ENCODE peak calls at places on chromosomes 13 and 19, in nine cellular contexts. K is PC-3; L is lower lobe of right lung; X is fibroblast of lung; R is CD8-positive, alpha-beta T cell; V is psoas muscle; W is dorsolateral prefrontal cortex; I is neural progenitor cell; O is left ventricle myocardium inferior. P is an unnamed sample.

GRCh38 chr13:102567857-102568256 is 28.9 kb upstream of the TPP2 start:
- DNase-seq in K (no peak), L (no peak), X (no peak), R (no peak), V (no peak), W (no peak), I (no peak), O (no peak), P (no peak)

GRCh38 chr13:84951128-84951527 is 848.1 kb downstream of the SLITRK6 start:
- DNase-seq in K (peak; percentile 31), L (no peak), X (no peak), R (no peak), V (no peak), W (no peak), I (no peak), O (no peak), P (no peak)

GRCh38 chr13:33125821-33126570 is 109.8 kb downstream of the KL start:
- DNase-seq in K (peak; percentile 90), L (no peak), X (peak; percentile 95), R (no peak), V (peak; percentile 60), W (no peak), I (peak; percentile 19), O (peak; percentile 61), P (no peak)

GRCh38 chr19:51094696-51095279 is 12.1 kb upstream of the KLK14 start:
- DNase-seq in K (peak; percentile 37), L (peak; percentile 57), X (no peak), R (peak; percentile 41), V (no peak), W (no peak), I (peak; percentile 84), O (no peak), P (no peak)

GRCh38 chr13:60584976-60585375 is 188.0 kb downstream of the TDRD3 start:
- DNase-seq in K (no peak), L (no peak), X (no peak), R (no peak), V (no peak), W (peak; percentile 55), I (peak; percentile 73), O (no peak), P (no peak)

GRCh38 chr13:82847595-82847994 is 1034.7 kb downstream of the SLITRK1 start:
- DNase-seq in K (peak; percentile 49), L (no peak), X (no peak), R (no peak), V (no peak), W (no peak), I (no peak), O (no peak), P (no peak)

GRCh38 chr13:74040200-74040599 is 94.0 kb downstream of the KLF12 start:
- DNase-seq in K (peak; percentile 31), L (no peak), X (peak; percentile 33), R (peak; percentile 30), V (peak; percentile 38), W (no peak), I (peak; percentile 89), O (peak; percentile 46), P (no peak)

GRCh38 chr19:5298502-5298901 is 42.1 kb downstream of the PTPRS start:
- DNase-seq in K (peak; percentile 94), L (peak; percentile 86), X (no peak), R (no peak), V (no peak), W (no peak), I (no peak), O (no peak), P (no peak)

GRCh38 chr19:4977299-4978174 is 8.6 kb downstream of the KDM4B start:
- DNase-seq in K (no peak), L (no peak), X (peak; percentile 90), R (no peak), V (peak; percentile 49), W (no peak), I (no peak), O (peak; percentile 56), P (no peak)

GRCh38 chr13:27174766-27175455 is 3.3 kb upstream of the USP12 start:
- DNase-seq in K (no peak), L (no peak), X (no peak), R (no peak), V (no peak), W (no peak), I (no peak), O (no peak), P (no peak)

GRCh38 chr13:27177852-27178251 is 6.2 kb upstream of the USP12 start:
- DNase-seq in K (no peak), L (no peak), X (no peak), R (no peak), V (no peak), W (no peak), I (peak; percentile 23), O (no peak), P (no peak)

GRCh38 chr13:27172495-27172842 is 858 bp upstream of the USP12 start:
- DNase-seq in K (peak; percentile 43), L (no peak), X (no peak), R (peak; percentile 11), V (no peak), W (no peak), I (no peak), O (no peak), P (no peak)

GRCh38 chr13:27171830-27172494 is 351 bp upstream of the USP12 start:
- DNase-seq in K (peak; percentile 86), L (peak; percentile 96), X (peak; percentile 91), R (peak; percentile 93), V (peak; percentile 95), W (peak; percentile 85), I (peak; percentile 96), O (peak; percentile 93), P (peak; percentile 96)

DNA sequence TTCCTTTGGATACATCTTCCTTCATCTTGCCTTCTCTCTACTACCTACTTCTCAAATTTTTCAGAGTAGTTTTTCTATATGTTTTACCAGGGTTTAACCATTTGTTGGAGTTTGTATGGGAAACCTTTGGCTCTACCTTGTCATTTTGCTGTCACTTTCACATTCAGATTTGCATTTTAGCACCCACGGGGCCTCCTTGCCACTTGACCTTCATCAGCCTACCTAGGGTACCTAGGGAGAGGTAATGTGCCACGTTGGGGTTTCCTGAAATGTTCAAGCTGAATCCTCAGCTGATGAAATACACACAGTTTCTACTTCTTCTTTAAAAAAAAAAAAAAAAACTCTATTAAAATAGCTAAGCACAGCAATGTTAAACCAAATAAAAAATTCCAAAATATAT is 5.2 kb upstream of the USP12 start:
- DNase-seq in K (no peak), L (no peak), X (no peak), R (no peak), V (no peak), W (no peak), I (no peak), O (no peak), P (no peak)
- TF ChIP-seq CTCF in K (no peak), L (no peak), X (no peak), R (no peak), V (no peak), W (no peak), I (no peak), O (no peak), P (no peak)

DNA sequence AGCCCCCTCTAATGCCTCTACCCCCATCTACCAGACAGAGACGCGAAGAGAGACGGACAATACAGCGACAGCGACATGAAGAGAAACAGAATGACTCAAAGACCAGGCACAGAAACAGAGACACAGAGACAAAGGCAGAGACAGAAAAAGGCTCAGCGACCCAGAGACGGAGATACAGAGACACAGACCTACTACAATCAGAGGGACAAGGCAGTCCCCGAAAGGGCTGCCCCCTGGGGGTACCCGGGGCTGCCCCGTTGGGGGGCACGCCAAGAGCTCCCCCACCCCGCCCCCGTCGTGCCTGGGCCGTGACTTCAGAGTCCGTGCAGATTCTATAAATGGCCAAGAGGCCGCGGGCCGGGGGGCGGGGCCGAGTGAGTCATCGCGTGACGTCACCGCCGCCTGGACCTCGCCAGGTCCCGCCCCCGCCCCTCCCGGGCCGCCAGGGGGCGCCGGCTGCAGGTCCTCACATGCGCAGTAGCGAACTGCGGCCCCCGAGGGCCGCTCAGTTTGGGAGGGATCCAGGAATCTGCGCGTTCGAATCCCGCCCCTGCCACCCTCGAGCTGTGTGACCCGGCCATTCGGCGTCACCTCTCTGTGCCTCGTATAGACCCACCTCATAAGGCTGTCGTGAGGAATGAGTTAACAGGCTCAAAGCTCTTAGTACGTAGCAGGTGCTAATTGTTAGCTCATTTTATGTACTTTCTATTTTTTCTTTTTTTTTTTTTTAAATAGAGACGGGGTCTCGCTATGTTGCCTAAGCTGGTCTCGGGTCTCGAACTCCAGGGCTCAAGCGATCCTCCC is 2.7 kb upstream of the CNN1 start:
- DNase-seq in K (peak; percentile 93), L (peak; percentile 92), X (peak; percentile 89), R (peak; percentile 86), V (peak; percentile 90), W (peak; percentile 89), I (peak; percentile 97), O (peak; percentile 92), P (peak; percentile 92)
- H3K4me3 ChIP-seq in K (peak overlapping the region; percentile 52), L (peak overlapping the region; percentile 48), X (peak overlapping the region; percentile 16), R (peak overlapping the region; percentile 44), V (peak overlapping the region; percentile 62), W (peak overlapping the region; percentile 41), I (peak overlapping the region; percentile 46), O (peak overlapping the region; percentile 64), P (peak overlapping the region; percentile 60)

DNA sequence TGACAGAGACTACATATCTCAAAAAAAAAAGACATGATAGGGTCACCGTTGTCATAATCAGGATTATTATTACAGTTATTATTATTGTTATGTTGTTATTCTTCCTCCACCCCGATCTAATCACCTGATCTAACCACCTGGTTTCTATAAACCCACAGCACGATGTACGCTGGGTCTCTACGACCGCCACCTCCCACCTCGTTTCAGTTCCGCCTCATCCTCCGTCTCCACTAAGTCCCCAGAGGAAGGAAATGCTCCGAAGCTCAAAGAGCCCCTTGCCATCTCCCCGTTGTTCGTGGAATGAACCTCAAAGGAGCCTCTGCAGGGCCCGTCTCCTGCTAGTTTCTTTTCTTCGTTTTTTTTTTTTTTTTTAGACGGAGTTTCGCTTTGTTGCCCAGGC is 15.9 kb upstream of the MEIS3 start:
- DNase-seq in K (no peak), L (peak; percentile 6), X (no peak), R (no peak), V (no peak), W (no peak), I (no peak), O (no peak), P (no peak)
- H3K27me3 ChIP-seq in K (no peaks in the 10 kb centered on the region), L (peaks cover 67% of the 10 kb centered on the region), X (peaks cover 2% of the 10 kb centered on the region), R (peaks cover 10% of the 10 kb centered on the region), V (peaks cover 8% of the 10 kb centered on the region), W (peaks cover 18% of the 10 kb centered on the region), I (peaks cover 12% of the 10 kb centered on the region), O (peaks cover 88% of the 10 kb centered on the region), P (no peaks in the 10 kb centered on the region)

DNA sequence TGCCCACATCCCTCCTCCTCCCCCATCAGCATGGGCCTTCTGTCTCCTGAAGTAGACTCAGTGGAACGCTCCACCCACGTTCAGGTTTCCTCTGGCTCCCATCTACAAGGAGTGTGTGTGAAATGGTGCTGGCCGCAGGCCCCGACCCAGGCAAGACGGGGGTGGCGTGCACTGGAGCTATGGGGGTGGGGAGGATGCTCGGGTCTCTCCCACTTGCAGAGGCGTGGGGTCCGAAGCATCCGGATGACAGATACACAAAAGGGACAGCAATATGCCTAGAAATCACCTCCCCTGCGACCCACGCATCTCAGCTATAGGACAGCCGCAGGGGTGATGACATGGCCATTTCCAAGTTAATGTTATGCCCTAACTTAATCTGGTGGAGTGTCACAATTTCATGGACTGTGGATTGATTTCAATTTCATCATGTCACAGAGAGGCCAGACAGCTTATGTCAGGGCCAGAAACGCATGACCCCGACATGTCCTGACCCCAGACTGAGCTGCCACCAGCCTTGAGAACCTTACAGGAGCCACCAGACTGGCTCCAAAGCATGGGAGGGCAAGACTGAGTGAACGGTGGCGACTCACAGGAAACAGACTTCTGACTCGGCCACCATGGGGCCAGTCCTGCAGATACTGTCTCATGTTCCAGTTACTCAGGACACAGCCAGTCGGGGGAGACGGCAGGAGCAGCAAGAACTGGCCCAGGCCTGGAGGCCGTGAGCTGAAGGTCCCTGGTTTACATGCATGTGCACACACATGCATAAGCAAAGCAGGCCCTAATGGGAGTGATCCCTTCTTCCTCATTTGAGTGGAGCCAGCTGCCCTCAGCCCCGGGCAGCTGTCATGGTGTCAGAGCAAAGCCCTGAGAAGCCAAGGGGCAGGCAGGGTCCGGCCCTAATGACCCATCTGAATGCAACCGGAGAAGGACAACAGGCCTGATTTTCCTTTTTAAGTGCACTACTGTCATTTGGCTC is 82.2 kb downstream of the SLC7A1 start:
- DNase-seq in K (peak; percentile 26), L (no peak), X (no peak), R (no peak), V (no peak), W (no peak), I (no peak), O (no peak), P (no peak)
- TF ChIP-seq CTCF in K (no peak), L (no peak), X (no peak), R (no peak), V (no peak), W (no peak), I (no peak), O (no peak), P (no peak)